ENCODE peak calls at places on chromosome 5, in four cellular contexts. V, L, D and J are unnamed samples.

GRCh38 chr5:130032807-130033206 is 128.5 kb downstream of the CHSY3 start:
- DNase-seq in V (no peak), L (no peak), D (no peak), J (no peak)

GRCh38 chr5:82287625-82288024 is 9.5 kb upstream of the RPS23 start:
- DNase-seq in L (no peak), V (no peak), D (no peak), J (no peak)

GRCh38 chr5:14900661-14901461 is 29.3 kb upstream of the ANKH start:
- DNase-seq in L (no peak), D (no peak), V (no peak), J (peak)

GRCh38 chr5:169970911-169971436 is 9.3 kb downstream of the INSYN2B start:
- DNase-seq in L (no peak), D (no peak), V (peak), J (no peak)

GRCh38 chr5:132429451-132430440 is 60.2 kb downstream of the SLC22A5 start:
- DNase-seq in D (no peak), L (no peak), V (no peak), J (peak)

GRCh38 chr5:132466453-132467291 is 23.9 kb downstream of the IRF1 start:
- DNase-seq in L (peak), D (no peak), V (no peak), J (peak)

GRCh38 chr5:76041863-76042262 is 41.3 kb upstream of the SV2C start:
- DNase-seq in L (no peak), V (no peak), D (peak), J (no peak)

GRCh38 chr5:34682926-34683623 is 26.9 kb downstream of the RAI14 start:
- DNase-seq in V (peak), L (no peak), D (no peak), J (peak)

GRCh38 chr5:109589983-109590382 is 99.7 kb upstream of the MAN2A1 start:
- DNase-seq in V (no peak), L (no peak), D (no peak), J (no peak)

GRCh38 chr5:17012289-17012688 is 76.2 kb upstream of the MYO10 start:
- DNase-seq in D (no peak), V (peak), L (no peak), J (no peak)

GRCh38 chr5:84378420-84378819 is 6.3 kb downstream of the EDIL3 start:
- DNase-seq in V (no peak), D (no peak), L (no peak), J (no peak)

GRCh38 chr5:15620501-15620900 is 120.5 kb downstream of the FBXL7 start:
- DNase-seq in D (no peak), V (no peak), L (no peak), J (no peak)

GRCh38 chr5:121199238-121199999 is 652.3 kb upstream of the FTMT start:
- DNase-seq in D (no peak), V (peak), L (no peak), J (no peak)

GRCh38 chr5:133840168-133840567 is 128.3 kb downstream of the C5orf15 start:
- DNase-seq in D (no peak), L (no peak), V (no peak), J (no peak)

GRCh38 chr5:177593511-177593910 is 1.5 kb downstream of the TMED9 start:
- DNase-seq in D (no peak), L (no peak), V (no peak), J (no peak)

GRCh38 chr5:133457439-133457838 is 154.9 kb downstream of the FSTL4 start:
- DNase-seq in D (no peak), L (no peak), V (no peak), J (no peak)

GRCh38 chr5:135660826-135661555 is 82.2 kb upstream of the CXCL14 start:
- DNase-seq in D (no peak), L (no peak), V (no peak), J (no peak)

DNA sequence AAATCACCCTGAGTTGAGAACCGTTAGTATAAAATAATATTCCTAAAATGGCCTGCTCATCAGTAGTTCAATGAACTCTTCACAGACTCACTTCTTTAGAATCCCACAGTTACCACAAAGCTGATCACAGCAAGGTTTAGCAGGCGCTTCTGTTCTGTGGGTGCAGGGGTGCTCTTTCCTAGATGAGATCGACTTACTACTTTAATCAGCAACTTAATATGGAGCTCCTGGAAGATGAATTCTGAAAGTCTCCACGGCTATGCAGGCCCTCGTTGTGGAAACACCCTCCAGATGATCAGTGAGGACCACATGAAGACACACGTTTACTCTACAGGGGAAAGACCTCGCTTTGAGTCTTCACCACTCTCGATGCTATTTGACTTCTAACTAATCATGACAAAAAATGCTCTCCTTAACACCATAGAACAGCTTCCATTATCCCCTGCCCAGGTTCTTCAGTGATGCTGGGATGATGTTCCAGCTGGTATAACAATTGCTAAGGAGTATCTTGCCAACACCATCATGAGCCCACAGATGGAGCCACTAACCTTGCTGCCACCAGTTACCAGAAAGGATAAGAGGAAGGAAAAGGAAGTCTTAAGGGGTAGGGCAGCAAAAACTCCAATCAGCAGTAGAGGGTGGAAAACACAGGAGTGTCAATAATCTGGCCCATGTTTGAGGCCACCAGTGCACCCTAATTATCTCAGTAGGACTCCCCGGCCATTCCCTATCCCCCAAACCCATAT is 17.9 kb upstream of the GPX8 start:
- DNase-seq in L (no peak), V (no peak), D (no peak), J (no peak)
- H3K4me2 ChIP-seq in L (no peak), V (no peak), D (no peak), J (no peak)

GRCh38 chr5:148922606-148923005 is 96.2 kb downstream of the ADRB2 start:
- DNase-seq in D (no peak), L (no peak), V (no peak), J (no peak)

GRCh38 chr5:148923023-148923422 is 96.6 kb downstream of the ADRB2 start:
- DNase-seq in L (no peak), D (no peak), V (no peak), J (no peak)

GRCh38 chr5:148921350-148921749 is 94.9 kb downstream of the ADRB2 start:
- DNase-seq in V (no peak), D (no peak), L (no peak), J (no peak)

GRCh38 chr5:148924817-148925216 is 98.4 kb downstream of the ADRB2 start:
- DNase-seq in D (no peak), V (no peak), L (no peak), J (no peak)

DNA sequence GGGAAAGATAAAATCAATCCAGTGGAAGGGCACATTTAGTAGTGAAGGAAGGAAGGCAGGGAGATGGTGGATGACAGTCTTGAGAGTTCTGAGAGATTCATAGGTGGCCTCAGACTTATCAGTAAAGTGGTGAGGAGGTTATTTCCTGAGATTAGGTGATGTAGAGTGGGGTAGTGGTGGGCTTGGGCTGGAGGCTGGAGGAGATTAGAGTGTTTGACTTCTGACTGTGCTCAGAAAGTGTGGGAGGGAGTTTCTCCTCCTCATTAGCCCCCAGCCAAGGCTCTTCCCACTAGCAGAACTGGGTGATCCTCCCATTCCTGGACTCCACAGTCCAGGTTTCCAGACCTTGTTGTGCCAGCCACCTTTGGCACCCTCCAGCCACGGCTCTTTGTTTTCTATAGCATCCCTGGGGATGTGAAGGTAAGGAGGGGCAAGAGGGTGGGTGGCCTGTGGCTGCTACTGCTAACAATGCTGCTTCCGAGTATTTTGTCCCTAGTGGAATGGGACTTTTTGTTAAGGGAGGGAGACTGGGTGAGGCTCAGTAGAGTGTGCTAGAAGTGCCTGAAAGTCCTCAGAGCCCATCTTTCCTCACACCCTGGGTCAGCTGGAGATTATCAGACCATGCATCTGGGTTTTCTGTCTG is 94.4 kb downstream of the ADRB2 start:
- DNase-seq in L (no peak), D (no peak), V (no peak), J (no peak)
- TF ChIP-seq PHF8 in L (no peak), D (no peak), V (no peak), J (no peak)

DNA sequence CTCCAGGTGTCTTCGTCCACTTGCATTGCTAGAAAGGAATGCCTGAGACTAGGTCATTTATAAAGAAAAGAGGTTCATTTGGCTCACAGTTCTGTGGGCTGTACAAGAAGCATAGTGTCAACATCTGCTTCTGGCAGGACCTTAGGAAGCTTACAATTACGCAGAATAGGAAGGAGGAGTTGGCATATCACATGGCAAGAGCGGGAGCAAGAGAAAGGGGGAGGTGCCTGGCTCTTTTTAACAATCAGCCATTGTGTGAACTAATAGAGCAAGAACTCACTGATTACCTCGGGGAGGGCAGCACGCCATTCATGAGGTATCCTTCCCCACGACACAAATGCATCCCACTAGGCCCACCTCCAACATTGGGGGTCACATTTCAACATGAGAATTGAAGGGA is 134.4 kb upstream of the EFNA5 start:
- DNase-seq in D (no peak), L (no peak), V (no peak), J (no peak)
- H3K4me2 ChIP-seq in D (peak), L (no peak), V (no peak), J (no peak)

DNA sequence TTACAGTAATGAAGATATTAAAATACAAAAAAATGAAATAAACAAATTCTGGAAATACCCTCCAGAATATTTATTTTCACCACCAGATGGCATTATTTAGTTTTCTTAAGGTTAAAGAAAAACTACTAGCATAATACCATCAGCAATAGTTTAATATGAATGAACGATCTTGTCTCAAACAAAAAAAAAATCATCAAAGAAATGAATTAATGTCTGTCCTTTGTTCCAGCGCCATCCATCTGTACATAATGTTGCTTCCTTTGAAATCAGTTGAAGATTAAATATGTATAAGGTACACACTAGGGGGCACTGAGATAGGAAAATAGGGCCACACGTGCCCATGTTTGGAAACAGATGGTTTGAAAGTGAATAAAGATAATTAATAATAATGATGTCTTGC is 84.9 kb upstream of the SLCO6A1 start:
- DNase-seq in L (peak), V (peak), D (no peak), J (no peak)
- TF ChIP-seq PHF8 in L (no peak), V (no peak), D (no peak), J (no peak)

GRCh38 chr5:101675510-101675909 is 620.6 kb downstream of the SLCO4C1 start:
- DNase-seq in V (no peak), L (no peak), D (no peak), J (no peak)

GRCh38 chr5:101678494-101679193 is 617.4 kb downstream of the SLCO4C1 start:
- DNase-seq in D (peak), V (peak), L (peak), J (peak)

GRCh38 chr5:101676646-101677045 is 619.4 kb downstream of the SLCO4C1 start:
- DNase-seq in D (no peak), L (no peak), V (peak), J (no peak)

GRCh38 chr5:101679816-101680215 is 616.3 kb downstream of the SLCO4C1 start:
- DNase-seq in D (no peak), V (peak), L (no peak), J (no peak)

GRCh38 chr5:101677961-101678360 is 618.1 kb downstream of the SLCO4C1 start:
- DNase-seq in V (no peak), L (no peak), D (no peak), J (no peak)
- H3K4me2 ChIP-seq in V (peak), L (no peak), D (peak), J (no peak)

DNA sequence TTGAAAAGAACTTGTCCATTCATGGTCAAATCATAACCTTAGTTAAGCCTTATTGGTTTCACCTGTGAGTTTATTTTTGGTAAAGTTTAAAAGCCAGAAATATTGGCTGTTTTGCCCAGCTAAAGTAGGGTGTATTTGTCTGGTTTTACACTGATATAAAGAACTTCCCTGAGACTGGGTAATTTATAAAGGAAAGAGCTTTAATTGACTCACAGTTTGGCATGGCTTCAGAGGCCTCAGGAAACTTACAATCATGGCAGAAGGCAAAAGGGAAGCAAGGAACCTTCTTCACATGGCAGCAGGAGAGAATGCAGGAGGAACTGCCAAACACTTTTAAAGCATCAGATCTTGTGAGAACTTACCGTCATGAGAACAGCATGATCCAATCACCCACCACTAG is 55.3 kb downstream of the JAKMIP2 start:
- DNase-seq in V (no peak), D (no peak), L (no peak), J (no peak)
- TF ChIP-seq PHF8 in V (no peak), D (no peak), L (no peak), J (no peak)

DNA sequence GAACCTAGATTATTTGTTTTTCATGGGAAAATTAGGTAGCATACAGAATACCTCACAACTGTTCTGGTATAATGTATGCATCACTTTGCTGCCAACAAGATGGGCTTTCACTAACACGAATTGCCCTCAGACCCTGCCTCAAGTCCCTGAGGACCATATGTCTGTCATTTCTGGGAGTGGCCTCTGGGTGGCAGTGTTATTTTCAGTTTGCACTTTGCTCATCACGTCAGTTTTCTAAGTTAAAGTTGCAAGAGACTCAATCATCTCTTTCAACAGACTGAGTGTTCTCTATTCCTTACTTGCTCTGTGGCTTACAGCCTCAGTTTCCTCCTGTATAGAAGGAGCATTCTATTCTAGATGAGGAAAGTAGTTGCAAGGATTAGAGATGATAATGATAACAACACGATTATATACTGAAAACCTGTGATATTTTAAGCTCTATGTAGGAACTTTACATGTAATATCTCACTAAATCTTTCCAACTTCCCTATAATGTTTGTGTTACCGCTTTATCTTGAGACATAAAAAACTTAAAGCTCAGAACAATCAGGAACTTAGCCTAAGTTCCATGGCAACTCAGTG is 55.7 kb downstream of the TSSK1B start:
- DNase-seq in V (peak), L (peak), D (peak), J (peak)
- H3K4me2 ChIP-seq in V (no peak), L (no peak), D (no peak), J (no peak)

GRCh38 chr5:125481506-125482455 is 735.3 kb upstream of the ZNF608 start:
- DNase-seq in L (no peak), V (no peak), D (no peak), J (no peak)

GRCh38 chr5:125480901-125481300 is 734.5 kb upstream of the ZNF608 start:
- DNase-seq in D (no peak), L (no peak), V (no peak), J (no peak)

GRCh38 chr5:125484272-125485002 is 738.0 kb upstream of the ZNF608 start:
- DNase-seq in D (no peak), V (peak), L (no peak), J (no peak)

GRCh38 chr5:125485003-125485641 is 738.7 kb upstream of the ZNF608 start:
- DNase-seq in V (peak), D (no peak), L (no peak), J (no peak)

GRCh38 chr5:125483609-125484008 is 737.2 kb upstream of the ZNF608 start:
- DNase-seq in L (no peak), V (no peak), D (no peak), J (no peak)
- TF ChIP-seq PHF8 in L (no peak), V (no peak), D (no peak), J (no peak)

DNA sequence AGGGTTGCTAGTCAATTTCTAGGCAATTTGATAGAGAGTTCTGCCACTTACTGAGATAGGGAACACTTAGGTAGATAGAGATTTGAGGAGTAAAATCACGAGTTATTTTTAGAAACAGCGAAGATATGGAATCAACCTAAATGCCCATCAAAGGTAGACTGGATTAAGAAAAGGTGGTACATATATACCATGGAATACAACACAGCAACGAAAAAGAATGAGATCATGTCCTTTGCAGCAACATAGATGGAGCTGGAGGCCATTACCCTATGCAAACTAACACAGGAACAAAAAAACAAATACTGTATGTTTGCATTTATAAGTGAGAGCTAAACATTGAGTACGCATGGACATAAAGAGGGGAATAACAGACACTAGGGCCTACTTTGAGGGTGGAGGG is 9.7 kb downstream of the ELL2 start:
- DNase-seq in L (no peak), D (no peak), V (no peak), J (no peak)
- H3K4me2 ChIP-seq in L (no peak), D (no peak), V (no peak), J (peak)

GRCh38 chr5:4766101-4766500 is 374.0 kb upstream of the ADAMTS16 start:
- DNase-seq in L (no peak), D (no peak), V (no peak), J (no peak)

GRCh38 chr5:4762316-4762715 is 377.8 kb upstream of the ADAMTS16 start:
- DNase-seq in L (no peak), D (no peak), V (no peak), J (no peak)

DNA sequence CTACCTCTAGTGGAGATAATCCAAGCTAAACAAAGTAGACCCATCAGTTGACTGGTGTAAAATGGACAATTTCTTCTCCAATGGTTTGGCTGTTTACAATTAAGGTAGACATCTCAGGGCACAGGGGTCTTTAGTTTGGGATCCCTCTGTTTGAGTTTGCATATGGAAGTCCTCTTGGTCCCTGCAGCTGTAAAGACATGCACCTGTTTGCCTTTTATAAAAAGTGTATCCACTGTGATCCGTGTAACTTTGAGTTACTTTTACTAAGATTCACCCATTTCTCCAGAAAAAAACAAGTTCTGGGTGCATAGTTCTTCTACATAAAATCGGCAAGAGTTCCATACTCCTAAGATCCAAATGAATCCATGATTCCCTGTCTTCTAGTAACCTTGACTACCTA is 374.7 kb upstream of the ADAMTS16 start:
- DNase-seq in V (no peak), L (no peak), D (no peak), J (no peak)
- TF ChIP-seq PHF8 in V (no peak), L (no peak), D (no peak), J (no peak)